ENCODE peak calls at places on chromosomes 2 and 18, in five cellular contexts. One of them, this sample, is unnamed.

GRCh38 chr2:46702537-46702936 is 213.1 kb downstream of the MCFD2 start:
- DNase-seq in Panc1: no peak
- DNase-seq in cardiac fibroblast: no peak
- DNase-seq in ovary: no peak
- DNase-seq in body of pancreas: no peak
- DNase-seq in this sample: no peak

GRCh38 chr18:22700920-22701319 is 232.2 kb upstream of the RBBP8 start:
- DNase-seq in Panc1: no peak
- DNase-seq in cardiac fibroblast: no peak
- DNase-seq in ovary: no peak
- DNase-seq in body of pancreas: no peak
- DNase-seq in this sample: no peak

GRCh38 chr2:131016826-131017596 is 76.2 kb downstream of the FAM168B start:
- DNase-seq in Panc1: no peak
- DNase-seq in cardiac fibroblast: peak; percentile 74
- DNase-seq in ovary: no peak
- DNase-seq in body of pancreas: no peak
- DNase-seq in this sample: peak; percentile 18

GRCh38 chr2:175111200-175111657 is 56.8 kb downstream of the ATF2 start:
- DNase-seq in Panc1: peak; percentile 22
- DNase-seq in cardiac fibroblast: peak; percentile 73
- DNase-seq in ovary: no peak
- DNase-seq in body of pancreas: no peak
- DNase-seq in this sample: no peak

GRCh38 chr2:133977385-133977784 is 276.5 kb upstream of the MGAT5 start:
- DNase-seq in Panc1: no peak
- DNase-seq in cardiac fibroblast: no peak
- DNase-seq in ovary: no peak
- DNase-seq in body of pancreas: no peak
- DNase-seq in this sample: no peak

GRCh38 chr2:5479265-5479928 is 212.8 kb upstream of the SOX11 start:
- DNase-seq in Panc1: no peak
- DNase-seq in cardiac fibroblast: no peak
- DNase-seq in ovary: no peak
- DNase-seq in body of pancreas: no peak
- DNase-seq in this sample: no peak

GRCh38 chr2:206085742-206086445 is at the start of gene INO80D:
- DNase-seq in Panc1: peak; percentile 56
- DNase-seq in cardiac fibroblast: peak; percentile 88
- DNase-seq in ovary: peak; percentile 75
- DNase-seq in body of pancreas: peak; percentile 75
- DNase-seq in this sample: peak; percentile 74

GRCh38 chr2:187890690-187891089 is 336.5 kb upstream of the TFPI start:
- DNase-seq in Panc1: no peak
- DNase-seq in cardiac fibroblast: no peak
- DNase-seq in ovary: no peak
- DNase-seq in body of pancreas: no peak
- DNase-seq in this sample: peak; percentile 8

GRCh38 chr18:23270999-23271680 is 135.9 kb downstream of the CABLES1 start:
- DNase-seq in Panc1: no peak
- DNase-seq in cardiac fibroblast: peak; percentile 22
- DNase-seq in ovary: no peak
- DNase-seq in body of pancreas: no peak
- DNase-seq in this sample: no peak

GRCh38 chr2:181103659-181104058 is 123.3 kb downstream of the UBE2E3 start:
- DNase-seq in Panc1: no peak
- DNase-seq in cardiac fibroblast: no peak
- DNase-seq in ovary: no peak
- DNase-seq in body of pancreas: no peak
- DNase-seq in this sample: no peak

GRCh38 chr2:111952871-111953497 is 54.6 kb downstream of the MERTK start:
- DNase-seq in Panc1: no peak
- DNase-seq in cardiac fibroblast: no peak
- DNase-seq in ovary: no peak
- DNase-seq in body of pancreas: no peak
- DNase-seq in this sample: no peak

GRCh38 chr2:175855794-175856453 is 146.1 kb downstream of the LNPK start:
- DNase-seq in Panc1: no peak
- DNase-seq in cardiac fibroblast: peak; percentile 15
- DNase-seq in ovary: no peak
- DNase-seq in body of pancreas: no peak
- DNase-seq in this sample: no peak

GRCh38 chr2:39837856-39838453 is 58.9 kb upstream of the THUMPD2 start:
- DNase-seq in Panc1: peak; percentile 28
- DNase-seq in cardiac fibroblast: peak; percentile 67
- DNase-seq in ovary: no peak
- DNase-seq in body of pancreas: peak; percentile 19
- DNase-seq in this sample: peak; percentile 55
- TF ChIP-seq CTCF in Panc1: peak; percentile 92
- TF ChIP-seq CTCF in cardiac fibroblast: peak; percentile 94
- TF ChIP-seq CTCF in ovary: no peak
- TF ChIP-seq CTCF in body of pancreas: peak; percentile 17
- TF ChIP-seq CTCF in this sample: peak; percentile 90

GRCh38 chr18:56238576-56238975 is 399.8 kb downstream of the TXNL1 start:
- DNase-seq in Panc1: no peak
- DNase-seq in cardiac fibroblast: peak; percentile 34
- DNase-seq in ovary: no peak
- DNase-seq in body of pancreas: no peak
- DNase-seq in this sample: no peak
- TF ChIP-seq CTCF in Panc1: no peak
- TF ChIP-seq CTCF in cardiac fibroblast: peak; percentile 43
- TF ChIP-seq CTCF in ovary: no peak
- TF ChIP-seq CTCF in body of pancreas: no peak
- TF ChIP-seq CTCF in this sample: no peak

GRCh38 chr18:2906522-2907458 is 60.0 kb downstream of the EMILIN2 start:
- DNase-seq in Panc1: no peak
- DNase-seq in cardiac fibroblast: no peak
- DNase-seq in ovary: peak; percentile 73
- DNase-seq in body of pancreas: peak; percentile 38
- DNase-seq in this sample: peak; percentile 55
- TF ChIP-seq CTCF in Panc1: no peak
- TF ChIP-seq CTCF in cardiac fibroblast: peak; percentile 13
- TF ChIP-seq CTCF in ovary: peak; percentile 46
- TF ChIP-seq CTCF in body of pancreas: peak; percentile 19
- TF ChIP-seq CTCF in this sample: peak; percentile 19

DNA sequence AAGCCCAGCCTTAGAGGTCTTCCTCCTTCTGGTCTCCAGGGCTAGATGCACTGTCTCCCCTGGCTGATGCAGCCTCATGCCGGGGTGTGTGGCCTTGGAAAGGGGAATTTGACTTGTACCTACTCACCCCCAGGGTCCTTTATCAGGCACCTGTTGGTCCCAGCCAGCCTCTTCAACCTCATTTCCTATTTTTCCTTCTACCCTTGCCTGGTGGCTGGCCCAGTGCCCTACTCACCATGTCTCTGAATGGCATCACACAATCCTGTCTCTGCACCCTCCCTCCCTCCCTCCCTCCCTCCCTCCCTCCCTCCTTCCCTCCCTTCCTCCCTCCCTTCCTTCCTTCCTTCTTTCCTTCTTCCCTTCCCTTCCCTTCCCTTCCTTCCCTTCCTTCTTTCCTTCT is 17.1 kb upstream of the ST3GAL5 start:
- DNase-seq in Panc1: no peak
- DNase-seq in cardiac fibroblast: no peak
- DNase-seq in ovary: no peak
- DNase-seq in body of pancreas: no peak
- DNase-seq in this sample: no peak
- TF ChIP-seq CTCF in Panc1: no peak
- TF ChIP-seq CTCF in cardiac fibroblast: no peak
- TF ChIP-seq CTCF in ovary: no peak
- TF ChIP-seq CTCF in body of pancreas: no peak
- TF ChIP-seq CTCF in this sample: no peak

GRCh38 chr2:193584522-193584938 is 1389.8 kb upstream of the TMEFF2 start:
- DNase-seq in Panc1: peak; percentile 5
- DNase-seq in cardiac fibroblast: peak; percentile 65
- DNase-seq in ovary: no peak
- DNase-seq in body of pancreas: no peak
- DNase-seq in this sample: peak; percentile 15
- TF ChIP-seq CTCF in Panc1: peak; percentile 39
- TF ChIP-seq CTCF in cardiac fibroblast: peak; percentile 58
- TF ChIP-seq CTCF in ovary: no peak
- TF ChIP-seq CTCF in body of pancreas: no peak
- TF ChIP-seq CTCF in this sample: peak; percentile 52